ENCODE peak calls at places on chromosomes 4 and X, in six cellular contexts. S, H, F, G, L and E are unnamed samples.

GRCh38 chr4:15368906-15369305 is 58.9 kb upstream of the C1QTNF7 start:
- DNase-seq in L (no peak), S (peak), F (no peak), H (no peak), G (no peak), E (no peak)

GRCh38 chrX:103386332-103386731 is 10.0 kb downstream of the BEX3 start:
- DNase-seq in G (no peak), F (no peak), L (no peak), H (no peak), S (no peak), E (no peak)

GRCh38 chr4:76689079-76689817 is 208.7 kb downstream of the SOWAHB start:
- DNase-seq in S (no peak), F (no peak), H (no peak), L (peak), G (peak), E (peak)

GRCh38 chr4:181959121-181959520 is 284.1 kb upstream of the TENM3 start:
- DNase-seq in H (no peak), S (peak), G (no peak), F (no peak), L (no peak), E (no peak)

GRCh38 chr4:153655004-153655541 is 29.0 kb upstream of the TLR2 start:
- DNase-seq in F (no peak), L (no peak), G (no peak), S (no peak), H (no peak), E (no peak)

GRCh38 chr4:8324640-8325239 is 55.2 kb downstream of the HTRA3 start:
- DNase-seq in L (no peak), H (no peak), S (no peak), G (no peak), F (no peak), E (no peak)

GRCh38 chr4:66252291-66252690 is 582.0 kb upstream of the EPHA5 start:
- DNase-seq in L (no peak), S (no peak), F (no peak), G (no peak), H (no peak), E (no peak)

GRCh38 chr4:36088542-36088941 is 155.8 kb downstream of the ARAP2 start:
- DNase-seq in L (no peak), H (no peak), S (no peak), F (no peak), G (no peak), E (no peak)

GRCh38 chr4:151998723-151999122 is 237.9 kb upstream of the GATB start:
- DNase-seq in F (no peak), L (no peak), S (no peak), G (no peak), H (no peak), E (no peak)